ENCODE peak calls at places on chromosome 4, in four cellular contexts. L is A549, Q is tibial artery, R is adrenal gland. I is an unnamed sample.

GRCh38 chr4:101018836-101019235 is 328.5 kb downstream of the PPP3CA start:
- DNase-seq in L (no peak), Q (no peak), R (no peak), I (no peak)

GRCh38 chr4:70991596-70991995 is 1.9 kb upstream of the DCK start:
- DNase-seq in L (no peak), Q (no peak), R (no peak), I (no peak)

GRCh38 chr4:39825741-39826231 is 127.8 kb downstream of the UBE2K start:
- DNase-seq in L (peak), Q (no peak), R (peak), I (no peak)

GRCh38 chr4:138236035-138236434 is 6.1 kb downstream of the SLC7A11 start:
- DNase-seq in L (no peak), Q (no peak), R (no peak), I (no peak)

GRCh38 chr4:111854494-111855087 is 290.7 kb upstream of the FAM241A start:
- DNase-seq in L (peak), Q (no peak), R (peak), I (peak)

GRCh38 chr4:93267747-93268146 is 560.8 kb upstream of the ATOH1 start:
- DNase-seq in L (no peak), Q (no peak), R (no peak), I (no peak)

GRCh38 chr4:54909964-54910363 is 215.4 kb downstream of the KDR start:
- DNase-seq in L (no peak), Q (no peak), R (no peak), I (no peak)

GRCh38 chr4:185112104-185112503 is 31.0 kb upstream of the SLC25A4 start:
- DNase-seq in L (peak), Q (no peak), R (peak), I (peak)

GRCh38 chr4:75561789-75562188 is 5.9 kb downstream of the ODAPH start:
- DNase-seq in L (no peak), Q (no peak), R (no peak), I (no peak)

GRCh38 chr4:102493794-102494193 is 7.4 kb upstream of the NFKB1 start:
- DNase-seq in L (no peak), Q (no peak), R (no peak), I (no peak)

GRCh38 chr4:176964116-176964691 is 171.5 kb upstream of the VEGFC start:
- DNase-seq in L (no peak), Q (no peak), R (no peak), I (no peak)

GRCh38 chr4:4439782-4440181 is 52.9 kb downstream of the NSG1 start:
- DNase-seq in L (no peak), Q (no peak), R (no peak), I (peak)

GRCh38 chr4:4438891-4439290 is 52.0 kb downstream of the NSG1 start:
- DNase-seq in L (no peak), Q (no peak), R (no peak), I (no peak)

GRCh38 chr4:4446434-4446833 is 59.5 kb downstream of the NSG1 start:
- DNase-seq in L (no peak), Q (no peak), R (no peak), I (no peak)

GRCh38 chr4:4440333-4441061 is 53.6 kb downstream of the NSG1 start:
- DNase-seq in L (no peak), Q (no peak), R (no peak), I (no peak)

GRCh38 chr4:4443821-4444220 is 56.9 kb downstream of the NSG1 start:
- DNase-seq in L (no peak), Q (no peak), R (no peak), I (peak)
- H3K27ac ChIP-seq in L (peak), Q (no peak), R (no peak), I (no peak)

GRCh38 chr4:61614256-61614655 is 414.1 kb downstream of the ADGRL3 start:
- DNase-seq in L (no peak), Q (no peak), R (no peak), I (no peak)

DNA sequence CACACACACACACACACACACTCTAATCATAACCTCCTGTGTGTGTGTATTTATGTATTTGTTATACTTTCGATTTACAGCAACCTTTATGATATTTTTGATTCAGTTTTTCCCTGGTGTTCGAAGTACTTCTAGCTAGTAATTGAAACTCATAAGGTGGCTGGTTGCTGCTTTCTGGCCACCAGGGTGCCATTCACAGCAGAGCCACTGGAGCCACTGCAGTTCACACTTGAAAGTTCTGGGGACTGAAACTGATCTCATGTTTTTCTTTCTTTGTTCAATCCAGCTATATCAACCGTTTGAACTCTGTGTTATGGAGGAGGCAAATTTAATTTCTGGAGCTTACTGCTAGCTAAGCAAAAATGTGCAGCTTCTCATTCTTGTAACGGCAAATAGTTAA is 419.4 kb downstream of the ADGRL3 start:
- DNase-seq in L (peak), Q (no peak), R (no peak), I (no peak)
- TF ChIP-seq CTCF in L (no peak), Q (peak), R (no peak), I (no peak)

DNA sequence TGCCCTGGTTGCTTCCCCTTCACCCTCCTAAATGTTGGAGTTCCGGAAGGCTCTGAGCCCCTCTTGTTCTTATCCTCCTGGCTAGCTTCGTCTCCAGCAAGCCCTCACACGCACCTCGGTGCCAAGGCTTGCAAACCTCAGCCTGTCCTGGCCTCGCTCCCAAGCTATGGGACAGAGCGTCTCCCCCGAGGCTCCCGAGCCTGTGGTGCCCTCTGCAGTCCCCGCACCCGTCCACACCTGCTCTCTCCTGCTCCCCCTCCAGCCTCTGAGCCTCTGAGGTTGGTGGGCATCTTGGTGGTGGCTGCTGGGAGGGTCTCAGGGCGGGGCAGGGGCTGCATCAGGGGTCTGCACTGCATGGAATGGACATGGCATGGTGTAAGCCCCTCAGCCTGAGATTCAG is 63.2 kb downstream of the TRMT44 start:
- DNase-seq in L (no peak), Q (no peak), R (no peak), I (no peak)
- H3K27ac ChIP-seq in L (no peak), Q (no peak), R (no peak), I (no peak)

GRCh38 chr4:6333301-6334202 is 63.9 kb downstream of the WFS1 start:
- DNase-seq in L (no peak), Q (no peak), R (no peak), I (no peak)
- TF ChIP-seq CTCF in L (peak), Q (no peak), R (no peak), I (peak)

GRCh38 chr4:18077808-18078207 is 56.3 kb upstream of the LCORL start:
- DNase-seq in L (no peak), Q (no peak), R (no peak), I (no peak)
- H3K27ac ChIP-seq in L (no peak), Q (no peak), R (no peak), I (no peak)

DNA sequence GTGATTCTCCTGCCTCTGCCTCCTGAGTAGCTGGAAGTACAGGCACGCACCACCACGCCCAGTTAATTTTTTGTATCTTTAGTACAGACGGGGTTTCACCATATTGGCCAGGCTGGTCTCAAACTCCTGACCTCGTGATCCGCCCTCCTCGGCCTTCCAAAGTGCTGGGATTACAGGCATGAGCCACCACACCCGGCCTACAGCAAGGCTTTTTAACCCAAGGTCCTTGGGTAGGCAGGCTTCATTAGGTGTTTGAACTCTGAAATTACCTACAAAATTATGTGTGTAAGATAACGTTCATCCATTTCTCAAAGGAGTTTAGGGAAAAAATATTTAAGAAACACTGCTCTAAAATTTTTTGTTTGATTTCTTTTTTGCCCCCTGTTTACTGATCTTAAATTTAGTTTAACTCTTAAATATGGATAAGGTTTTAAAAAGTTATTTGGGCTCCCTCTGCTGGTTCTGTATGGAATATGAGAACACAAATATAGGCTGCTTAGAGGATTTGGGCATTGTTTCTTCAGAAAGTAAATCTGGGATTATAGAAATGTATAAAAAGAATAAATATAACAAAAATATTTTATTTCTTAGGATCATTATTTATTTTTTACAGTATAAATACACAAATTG is 92.8 kb downstream of the CBR4 start:
- DNase-seq in L (peak), Q (no peak), R (no peak), I (no peak)
- TF ChIP-seq CTCF in L (peak), Q (peak), R (peak), I (peak)

GRCh38 chr4:22667332-22667731 is 25.4 kb upstream of the GBA3 start:
- DNase-seq in L (no peak), Q (no peak), R (no peak), I (no peak)

DNA sequence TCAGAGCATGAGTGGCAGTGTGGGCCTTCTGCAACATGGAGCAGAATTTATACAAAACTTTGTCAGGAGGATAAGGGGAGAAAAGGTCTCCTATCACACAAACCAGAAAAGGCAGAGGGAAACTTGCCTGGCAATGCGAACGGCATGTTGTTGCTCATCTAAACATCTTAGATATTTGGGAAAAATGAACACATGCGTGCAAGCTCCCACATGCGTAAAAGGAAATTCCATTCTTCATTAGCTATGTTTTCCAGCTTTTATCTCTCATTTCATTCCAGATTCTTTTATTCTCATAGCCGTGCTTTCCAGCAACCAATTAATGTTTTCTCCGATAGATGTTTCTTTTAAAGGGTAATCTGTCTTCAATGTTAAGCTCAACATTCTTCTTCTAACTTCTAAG is 31.3 kb upstream of the GBA3 start:
- DNase-seq in L (no peak), Q (no peak), R (no peak), I (no peak)
- H3K27ac ChIP-seq in L (no peak), Q (no peak), R (no peak), I (no peak)

DNA sequence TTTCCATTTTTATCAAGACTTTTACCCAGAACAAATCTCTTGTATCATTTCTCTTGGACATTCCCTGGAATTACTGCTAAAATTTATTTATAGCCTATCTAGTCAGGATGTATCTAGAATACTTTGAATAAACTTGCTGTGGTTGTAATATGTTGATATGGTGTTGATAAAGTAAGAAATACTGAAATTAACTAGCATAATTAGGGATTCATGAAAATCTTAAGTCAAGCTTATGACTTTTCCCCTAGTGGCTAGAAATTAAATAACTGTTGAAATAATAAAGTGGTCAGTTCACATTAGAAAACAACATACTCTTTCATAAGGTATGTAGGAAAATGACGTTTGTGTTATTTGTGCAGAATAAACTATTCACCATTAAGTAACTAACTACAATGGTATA is 73.1 kb upstream of the ANKRD50 start:
- DNase-seq in L (no peak), Q (no peak), R (no peak), I (no peak)
- TF ChIP-seq CTCF in L (no peak), Q (no peak), R (no peak), I (no peak)

DNA sequence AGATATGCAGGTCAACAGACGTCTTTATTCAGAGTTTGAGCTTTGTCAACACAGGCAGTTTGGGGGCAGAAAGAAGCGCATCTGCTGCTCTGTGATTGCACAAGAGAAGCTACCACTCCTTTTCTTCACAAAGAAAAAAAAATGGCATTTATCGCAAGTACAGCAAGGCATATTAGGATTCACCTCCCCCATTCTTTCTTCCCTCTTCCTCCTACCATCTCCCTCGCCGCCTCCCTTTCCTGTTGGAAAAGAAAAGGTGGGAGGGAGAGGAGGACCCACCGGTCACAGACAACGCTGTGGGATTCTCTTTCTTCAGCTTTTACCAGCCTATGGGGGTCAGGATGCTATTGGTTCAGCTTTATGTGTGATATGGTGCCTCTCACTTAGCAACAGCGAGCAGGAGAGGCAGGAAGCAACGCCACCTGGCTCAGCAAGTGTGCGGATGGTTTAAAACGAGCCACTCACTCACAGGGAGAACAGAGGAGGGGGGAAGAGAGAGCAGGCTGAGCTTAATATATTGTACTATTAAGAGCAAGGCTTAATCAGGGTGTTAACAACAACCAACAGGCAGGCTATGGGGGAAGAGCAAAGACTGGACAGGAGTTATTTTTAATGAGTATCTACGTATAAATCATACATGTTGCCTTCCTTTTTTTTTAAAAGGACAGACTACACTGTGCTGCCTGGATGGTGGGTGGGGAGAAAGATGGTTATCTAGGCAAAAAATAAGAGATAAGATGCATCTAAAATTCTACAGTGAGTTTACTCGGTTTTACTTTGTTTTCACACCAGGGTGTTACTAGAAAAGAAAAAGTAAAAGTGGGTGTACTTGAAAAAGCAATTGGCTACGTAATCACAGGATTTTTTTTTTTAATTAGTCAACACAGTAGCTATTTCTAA is 104.7 kb downstream of the MAML3 start:
- DNase-seq in L (peak), Q (no peak), R (peak), I (no peak)
- H3K27ac ChIP-seq in L (peak), Q (peak), R (peak), I (peak)

GRCh38 chr4:17027495-17027894 is 129.1 kb upstream of the LDB2 start:
- DNase-seq in L (no peak), Q (no peak), R (peak), I (peak)
- TF ChIP-seq CTCF in L (no peak), Q (no peak), R (no peak), I (no peak)

I was measured in AG04450.